ENCODE peak calls at places on chromosome 16, in eight cellular contexts. R is fibroblast of lung, H is OCI-LY7, P is H9, L is GM12878, D is adrenal gland, Z is GM23338, C is substantia nigra. F is an unnamed sample.

GRCh38 chr16:1285669-1286491 is 23.6 kb upstream of the UBE2I start:
- DNase-seq in C (no peak), D (no peak), Z (peak), R (no peak), L (no peak), H (no peak), P (no peak), F (no peak)

GRCh38 chr16:87057291-87057881 is 259.8 kb downstream of the C16orf95 start:
- DNase-seq in D (no peak), R (peak), Z (peak), P (peak), C (no peak), L (no peak), H (no peak), F (peak)

GRCh38 chr16:74563828-74564263 is 43.1 kb downstream of the GLG1 start:
- DNase-seq in Z (no peak), C (no peak), L (no peak), P (no peak), H (no peak), R (peak), D (peak), F (no peak)

GRCh38 chr16:68790130-68790761 is 53.1 kb upstream of the TANGO6 start:
- DNase-seq in P (no peak), D (no peak), Z (peak), R (peak), H (no peak), L (no peak), C (no peak), F (no peak)

GRCh38 chr16:51557670-51558069 is 406.6 kb upstream of the SALL1 start:
- DNase-seq in P (no peak), C (no peak), R (no peak), Z (no peak), D (no peak), H (no peak), L (no peak), F (no peak)

GRCh38 chr16:82992826-82993225 is 366.1 kb downstream of the CDH13 start:
- DNase-seq in C (no peak), P (no peak), L (no peak), D (no peak), R (no peak), Z (no peak), H (no peak), F (no peak)

GRCh38 chr16:78770353-78771091 is 671.1 kb downstream of the WWOX start:
- DNase-seq in P (peak), L (no peak), H (peak), Z (peak), D (peak), R (peak), C (peak), F (peak)

GRCh38 chr16:76970087-76970744 is 220.8 kb upstream of the MON1B start:
- DNase-seq in C (no peak), P (no peak), R (peak), L (no peak), Z (no peak), D (peak), H (no peak), F (no peak)

GRCh38 chr16:60648260-60648659 is 1388.0 kb downstream of the CDH8 start:
- DNase-seq in R (no peak), C (no peak), L (no peak), Z (no peak), P (no peak), H (no peak), D (no peak), F (no peak)

GRCh38 chr16:70701036-70701435 is 15.2 kb upstream of the MTSS2 start:
- DNase-seq in R (no peak), H (no peak), C (no peak), P (no peak), L (no peak), D (no peak), Z (no peak), F (no peak)

GRCh38 chr16:66318505-66318904 is 48.0 kb upstream of the CDH5 start:
- DNase-seq in H (no peak), Z (no peak), C (no peak), R (no peak), L (no peak), P (no peak), D (no peak), F (no peak)

DNA sequence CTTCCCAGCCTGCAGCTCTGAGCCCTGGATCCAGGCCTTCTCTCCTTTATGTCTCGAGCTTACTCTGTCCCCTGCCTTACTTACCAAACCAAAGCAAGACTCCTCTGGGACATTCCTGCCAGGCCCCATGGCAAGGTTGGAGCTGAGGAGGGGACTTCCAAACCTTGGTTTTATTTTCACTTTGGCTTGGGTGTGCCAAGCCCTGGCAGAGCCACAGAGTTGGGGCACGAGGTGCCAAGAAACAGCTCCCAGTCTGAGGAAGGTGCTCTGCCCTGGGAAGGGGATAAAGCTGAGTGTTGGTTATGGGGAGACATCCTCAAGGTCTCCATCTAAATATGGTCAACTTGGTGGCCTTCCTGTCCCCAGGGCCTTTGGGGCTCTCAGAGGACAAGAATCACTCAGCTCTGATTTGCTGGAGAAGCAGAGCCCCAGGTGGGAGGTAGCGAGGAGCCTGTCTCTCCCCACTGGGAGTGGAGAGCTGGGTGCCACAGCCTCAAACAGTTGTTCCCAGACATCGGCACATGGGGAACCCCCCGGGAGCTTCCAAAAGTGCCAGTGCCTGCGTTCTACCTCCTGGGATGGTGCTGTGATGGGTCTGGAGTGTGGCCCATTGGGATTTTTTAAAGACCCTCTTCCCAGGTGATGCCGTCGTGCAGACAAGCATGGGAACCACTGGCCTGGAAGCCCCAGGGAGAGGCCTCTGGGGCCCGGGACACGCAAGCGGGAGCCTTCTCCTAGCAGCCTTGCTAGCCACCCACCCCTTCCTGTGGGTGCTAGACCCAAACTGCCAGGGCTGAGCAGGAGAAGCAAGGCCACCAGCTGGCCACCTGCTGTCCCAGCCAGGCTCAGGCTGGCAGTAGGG is 10.3 kb downstream of the NLRC5 start:
- DNase-seq in L (no peak), H (no peak), R (no peak), D (no peak), Z (no peak), P (no peak), C (no peak), F (no peak)
- H3K27ac ChIP-seq in L (peak), H (peak), R (peak), D (no peak), Z (no peak), P (no peak), C (no peak), F (no peak)

DNA sequence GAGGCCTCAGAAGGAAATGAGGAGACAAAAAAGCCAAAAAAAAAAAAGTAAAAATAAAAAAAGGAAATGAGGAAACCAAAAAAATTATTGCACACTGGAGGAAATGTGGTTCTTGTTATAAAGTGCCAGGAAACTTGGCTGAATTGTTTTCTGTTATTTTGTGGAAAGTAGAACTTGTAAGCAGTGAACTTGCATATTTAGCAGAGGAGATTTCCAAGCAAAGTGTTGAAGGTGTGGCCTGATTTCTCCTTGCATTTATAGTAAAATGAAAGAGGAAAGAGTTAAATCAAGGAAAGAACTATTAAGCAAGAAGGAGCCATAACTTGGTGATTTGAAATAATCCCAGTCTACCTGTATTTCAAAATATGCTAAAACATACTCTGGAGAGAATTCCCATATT is 34.1 kb upstream of the CPPED1 start:
- DNase-seq in P (no peak), L (no peak), R (no peak), Z (no peak), D (no peak), H (no peak), C (no peak), F (no peak)
- H3K27ac ChIP-seq in P (no peak), L (no peak), R (no peak), Z (no peak), D (no peak), H (no peak), C (no peak), F (no peak)

GRCh38 chr16:31470615-31471014 is 1.3 kb upstream of the TGFB1I1 start:
- DNase-seq in D (no peak), Z (no peak), R (no peak), C (no peak), P (no peak), L (no peak), H (no peak), F (no peak)
- H3K27ac ChIP-seq in D (no peak), Z (no peak), R (peak), C (no peak), P (no peak), L (no peak), H (no peak), F (peak)

GRCh38 chr16:67719048-67719777 is at the start of gene GFOD2:
- DNase-seq in D (peak), P (peak), Z (peak), L (peak), C (peak), H (peak), R (peak), F (peak)
- H3K27ac ChIP-seq in D (peak), P (no peak), Z (peak), L (peak), C (peak), H (peak), R (peak), F (peak)

DNA sequence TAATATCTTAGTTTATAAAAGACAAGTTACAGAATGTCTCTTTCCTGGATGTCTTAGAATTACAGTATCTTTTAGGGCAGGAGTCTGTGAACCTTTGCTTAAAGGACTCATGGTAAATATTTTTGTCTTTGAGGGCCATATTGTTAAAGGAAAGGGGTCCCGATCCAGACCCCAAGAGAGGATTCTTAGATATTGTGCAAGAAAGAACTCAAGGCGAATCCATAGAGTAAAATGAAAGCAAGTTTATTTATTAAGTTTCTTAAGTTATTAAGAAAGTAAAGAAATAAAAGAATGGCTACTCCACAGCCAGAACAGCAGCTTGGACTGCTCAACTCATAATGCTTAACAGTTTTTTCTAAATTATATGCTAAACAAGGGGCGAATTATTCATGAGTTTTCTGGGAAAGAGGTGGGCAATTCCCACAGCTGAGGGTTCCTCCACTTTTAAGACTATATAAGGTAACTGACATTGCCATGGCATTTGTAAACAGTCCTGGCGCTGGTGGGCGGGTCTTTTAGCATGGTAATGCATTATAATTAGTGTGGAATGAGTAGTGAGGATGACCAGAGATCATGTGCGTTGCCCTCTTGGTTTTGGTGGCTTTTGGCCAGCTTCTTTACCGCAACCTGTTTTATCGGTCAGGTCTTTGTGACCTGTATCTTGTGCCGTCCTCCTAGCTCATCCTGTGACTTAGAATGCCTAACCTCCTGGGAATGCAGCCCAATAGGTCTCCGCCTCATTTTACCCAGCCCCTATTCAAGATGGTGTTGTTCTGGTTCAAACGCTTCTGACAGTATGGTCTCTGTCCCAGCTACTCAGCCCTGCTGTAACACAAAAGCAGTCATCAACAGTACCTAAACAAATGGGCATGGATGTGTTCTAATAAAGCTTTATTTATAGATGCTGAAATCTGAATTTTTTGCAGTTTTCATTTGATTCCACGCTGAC is 53.2 kb downstream of the BMERB1 start:
- DNase-seq in H (no peak), P (no peak), C (no peak), Z (no peak), D (no peak), L (no peak), R (no peak), F (no peak)
- H3K27ac ChIP-seq in H (no peak), P (no peak), C (no peak), Z (peak), D (no peak), L (no peak), R (no peak), F (no peak)

DNA sequence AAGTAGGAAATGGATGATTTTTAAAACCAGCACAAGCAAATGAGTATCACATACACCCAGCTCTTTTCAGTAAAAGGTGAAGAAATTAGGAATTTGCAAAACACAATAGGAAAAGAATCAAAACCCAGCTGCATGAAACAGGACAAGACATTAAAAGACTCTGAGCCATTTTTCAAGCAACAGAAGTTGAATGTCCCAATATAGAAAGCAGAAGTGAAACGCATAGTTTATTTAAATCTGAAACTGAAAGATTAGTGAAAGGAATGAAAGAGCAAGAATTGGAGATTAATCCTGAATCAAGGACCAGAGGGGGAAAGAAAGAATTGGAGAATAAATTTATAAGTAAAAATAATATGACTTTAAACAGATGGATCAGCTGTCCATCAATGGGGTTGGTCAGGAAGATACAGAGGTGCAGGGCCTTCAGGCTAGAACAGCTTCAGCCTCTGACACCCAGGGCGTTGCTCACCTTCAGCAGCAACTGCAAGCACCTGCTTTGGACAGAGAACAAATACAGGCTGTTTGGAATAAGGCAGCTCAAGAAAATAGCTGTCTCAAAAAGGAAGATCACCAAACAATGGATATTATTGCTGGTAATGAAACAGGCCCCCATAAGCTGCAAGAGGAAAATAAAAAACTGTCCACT is 3.9 kb upstream of the ARHGAP17 start:
- DNase-seq in R (no peak), P (no peak), L (peak), H (peak), D (no peak), Z (no peak), C (no peak), F (no peak)
- H3K27ac ChIP-seq in R (no peak), P (no peak), L (peak), H (peak), D (no peak), Z (no peak), C (no peak), F (no peak)

DNA sequence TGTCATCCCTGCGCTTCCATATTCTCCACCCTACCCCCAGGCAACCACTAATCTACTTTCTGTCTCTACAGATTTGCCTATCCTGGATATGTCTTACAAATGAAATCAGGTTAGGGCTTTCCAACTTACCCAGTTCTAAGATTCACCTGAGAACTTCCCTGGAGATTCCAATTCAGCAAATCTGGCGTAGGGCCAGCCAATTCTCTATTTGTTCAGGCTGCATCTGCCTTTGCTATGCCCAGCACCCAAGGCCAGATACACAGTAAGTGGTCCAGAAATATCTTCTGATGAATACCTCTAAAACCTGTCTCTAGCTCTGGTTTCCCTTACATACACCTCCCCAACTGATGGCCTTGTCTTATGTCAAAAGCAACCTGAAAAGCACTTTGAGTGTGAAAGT is 10.4 kb upstream of the CTCF start:
- DNase-seq in R (no peak), H (no peak), Z (no peak), D (no peak), P (no peak), C (no peak), L (no peak), F (no peak)
- H3K27ac ChIP-seq in R (no peak), H (peak), Z (no peak), D (no peak), P (no peak), C (no peak), L (peak), F (no peak)

F was measured in SK-N-SH.